ENCODE peak calls at places on chromosomes 2 and 18, in six cellular contexts. V is right cardiac atrium; D is stomach; R is amygdala; E is stimulated activated naive CD8-positive, alpha-beta T cell treated with anti-CD3 and anti-CD28 coated beads, Interleukin-15, amount 100 ng/mL, for 72 hours; L is sciatic nerve. W is an unnamed sample.

GRCh38 chr2:226080323-226080722 is 680.8 kb downstream of the NYAP2 start:
- DNase-seq in V (no peak), D (no peak), R (no peak), E (no peak), L (no peak), W (no peak)

GRCh38 chr18:62827397-62827796 is 112.1 kb downstream of the PHLPP1 start:
- DNase-seq in V (no peak), D (no peak), R (no peak), E (no peak), L (no peak), W (no peak)

GRCh38 chr2:156864230-156864629 is 393.3 kb upstream of the GALNT5 start:
- DNase-seq in V (no peak), D (no peak), R (no peak), E (no peak), L (no peak), W (no peak)

GRCh38 chr2:43175187-43175490 is 51.3 kb downstream of the ZFP36L2 start:
- DNase-seq in V (no peak), D (no peak), R (no peak), E (no peak), L (no peak), W (no peak)

GRCh38 chr2:69817739-69818494 is 11.5 kb upstream of the GMCL1 start:
- DNase-seq in V (no peak), D (no peak), R (no peak), E (no peak), L (no peak), W (no peak)

GRCh38 chr2:240593026-240593702 is 6.6 kb downstream of the CAPN10 start:
- DNase-seq in V (peak), D (no peak), R (no peak), E (no peak), L (peak), W (no peak)

GRCh38 chr2:120938132-120938771 is 202.6 kb downstream of the GLI2 start:
- DNase-seq in V (no peak), D (no peak), R (no peak), E (no peak), L (no peak), W (no peak)

GRCh38 chr18:34787931-34788532 is 77.9 kb downstream of the DTNA start:
- DNase-seq in V (no peak), D (peak), R (no peak), E (peak), L (no peak), W (peak)

GRCh38 chr2:237181844-237182243 is 96.2 kb downstream of the COPS8 start:
- DNase-seq in V (no peak), D (no peak), R (no peak), E (no peak), L (no peak), W (no peak)

GRCh38 chr18:48955528-48956261 is 4.9 kb upstream of the SMAD7 start:
- DNase-seq in V (peak), D (peak), R (no peak), E (no peak), L (no peak), W (no peak)

GRCh38 chr2:96209729-96210085 is 1.1 kb upstream of the STARD7 start:
- DNase-seq in V (no peak), D (no peak), R (no peak), E (no peak), L (no peak), W (no peak)

GRCh38 chr18:3061581-3062416 is 48.9 kb upstream of the LPIN2 start:
- DNase-seq in V (no peak), D (no peak), R (no peak), E (peak), L (no peak), W (no peak)